ENCODE peak calls at places on chromosomes 6 and 20, in ten cellular contexts. F is dorsolateral prefrontal cortex; H is thoracic aorta; T is ELR; W is activated CD4-positive, alpha-beta T cell treated with anti-CD3 and anti-CD28 coated beads, Interleukin-2, amount 50 U/mL, for 1 hour; N is T47D; B is naive thymus-derived CD8-positive, alpha-beta T cell; X is NCI-H2029; A is HTR-8/SVneo; O is left ventricle myocardium superior. S is an unnamed sample.

GRCh38 chr6:143896096-143896880 is 32.0 kb downstream of the ZC2HC1B start:
- DNase-seq in T (no peak), F (no peak), X (no peak), W (no peak), N (peak; percentile 9), H (no peak), A (no peak), B (no peak), O (no peak), S (no peak)

GRCh38 chr6:56741472-56741871 is 98.8 kb upstream of the DST start:
- DNase-seq in T (no peak), A (no peak), W (no peak), F (no peak), O (no peak), B (no peak), X (no peak), N (no peak), H (no peak), S (no peak)

GRCh38 chr20:1819311-1820136 is 75.7 kb upstream of the SIRPA start:
- DNase-seq in F (no peak), B (no peak), X (no peak), O (no peak), A (no peak), T (no peak), W (no peak), H (no peak), N (no peak), S (no peak)

GRCh38 chr6:1757133-1757532 is 147.4 kb downstream of the FOXC1 start:
- DNase-seq in W (no peak), B (no peak), N (no peak), X (peak; percentile 99), F (no peak), A (no peak), H (no peak), T (no peak), O (no peak), S (no peak)

GRCh38 chr6:169167581-169168301 is 85.9 kb downstream of the THBS2 start:
- DNase-seq in N (no peak), H (peak; percentile 81), A (peak; percentile 80), W (no peak), X (no peak), O (peak; percentile 78), F (no peak), T (peak; percentile 99), B (no peak), S (no peak)

GRCh38 chr6:30935018-30935417 is 3.0 kb upstream of the SFTA2 start:
- DNase-seq in T (no peak), A (no peak), W (no peak), B (no peak), F (no peak), O (no peak), X (peak; percentile 8), H (no peak), N (no peak), S (no peak)

GRCh38 chr6:44238687-44239350 is 8.1 kb upstream of the HSP90AB1 start:
- DNase-seq in O (no peak), F (no peak), B (no peak), X (no peak), H (no peak), A (no peak), T (no peak), W (no peak), N (no peak), S (no peak)

GRCh38 chr6:1609662-1610496 is at the start of gene FOXC1:
- DNase-seq in H (peak; percentile 60), X (peak; percentile 52), A (peak; percentile 93), B (no peak), T (peak; percentile 92), W (no peak), F (peak; percentile 26), N (peak; percentile 100), O (peak; percentile 91), S (peak; percentile 91)

GRCh38 chr20:9441948-9442347 is 72.4 kb upstream of the LAMP5 start:
- DNase-seq in F (no peak), W (no peak), N (no peak), B (no peak), T (no peak), X (no peak), A (no peak), O (no peak), H (no peak), S (no peak)

GRCh38 chr20:51128198-51128597 is 105.3 kb upstream of the KCNG1 start:
- DNase-seq in W (no peak), X (no peak), F (no peak), T (peak; percentile 98), H (no peak), B (no peak), A (peak; percentile 79), O (no peak), N (no peak), S (no peak)

GRCh38 chr6:336159-337114 is 44.1 kb downstream of the DUSP22 start:
- DNase-seq in A (no peak), O (no peak), X (no peak), F (no peak), T (no peak), W (no peak), H (no peak), N (no peak), B (no peak), S (no peak)

GRCh38 chr6:71349976-71350615 is 61.5 kb downstream of the OGFRL1 start:
- DNase-seq in B (no peak), O (no peak), T (peak; percentile 87), H (no peak), F (no peak), W (no peak), A (no peak), X (no peak), N (no peak), S (no peak)

S was measured in lung microvascular endothelial cell.